ENCODE peak calls at places on chromosomes 7 and 10, in seven cellular contexts. G, H, E, Q, J, Y and K are unnamed samples.

GRCh38 chr7:28649189-28649588 is 236.9 kb downstream of the CREB5 start:
- DNase-seq in G (no peak), H (no peak), E (no peak), Q (no peak), J (no peak), Y (no peak), K (no peak)

GRCh38 chr7:77734590-77735421 is 38.5 kb downstream of the RSBN1L start:
- DNase-seq in G (no peak), H (no peak), E (no peak), Q (no peak), J (no peak), Y (no peak), K (no peak)

GRCh38 chr7:1856966-1857441 is 186.9 kb downstream of the ELFN1 start:
- DNase-seq in G (no peak), H (no peak), E (no peak), Q (no peak), J (no peak), Y (no peak), K (no peak)

GRCh38 chr10:48880016-48880705 is 59.5 kb downstream of the LRRC18 start:
- DNase-seq in G (no peak), H (no peak), E (no peak), Q (no peak), J (peak; percentile 18), Y (no peak), K (no peak)

GRCh38 chr10:21531164-21531563 is 2.9 kb upstream of the MLLT10 start:
- DNase-seq in G (no peak), H (no peak), E (peak; percentile 68), Q (peak; percentile 30), J (no peak), Y (no peak), K (no peak)

GRCh38 chr7:24764972-24765744 is 7.9 kb upstream of the GSDME start:
- DNase-seq in G (no peak), H (no peak), E (no peak), Q (no peak), J (no peak), Y (no peak), K (no peak)

GRCh38 chr7:81715984-81716588 is 53.8 kb downstream of the HGF start:
- DNase-seq in G (peak; percentile 11), H (no peak), E (peak; percentile 43), Q (peak; percentile 59), J (peak; percentile 26), Y (no peak), K (no peak)

GRCh38 chr7:5429857-5430611 is 6.4 kb upstream of the TNRC18 start:
- DNase-seq in G (no peak), H (peak; percentile 56), E (peak; percentile 79), Q (peak; percentile 65), J (peak; percentile 53), Y (peak; percentile 38), K (no peak)

GRCh38 chr7:11026452-11027359 is 53.0 kb downstream of the PHF14 start:
- DNase-seq in G (no peak), H (no peak), E (no peak), Q (no peak), J (no peak), Y (no peak), K (no peak)

GRCh38 chr7:74092321-74092963 is 8.8 kb downstream of the LIMK1 start:
- DNase-seq in G (no peak), H (peak; percentile 64), E (no peak), Q (no peak), J (peak; percentile 55), Y (no peak), K (no peak)

GRCh38 chr10:88820990-88821389 is 18.5 kb downstream of the LIPM start:
- DNase-seq in G (no peak), H (no peak), E (peak; percentile 90), Q (peak; percentile 39), J (no peak), Y (no peak), K (no peak)

GRCh38 chr10:69826094-69826493 is 24.4 kb downstream of the COL13A1 start:
- DNase-seq in G (no peak), H (no peak), E (no peak), Q (no peak), J (no peak), Y (no peak), K (no peak)

GRCh38 chr10:83585686-83586085 is 553.6 kb upstream of the GHITM start:
- DNase-seq in G (no peak), H (no peak), E (no peak), Q (no peak), J (no peak), Y (no peak), K (no peak)

GRCh38 chr10:45404770-45405120 is 30.7 kb downstream of the ALOX5 start:
- DNase-seq in G (no peak), H (no peak), E (no peak), Q (no peak), J (no peak), Y (no peak), K (no peak)

GRCh38 chr10:103273026-103273425 is 3.9 kb upstream of the INA start:
- DNase-seq in G (no peak), H (no peak), E (peak; percentile 99), Q (peak; percentile 100), J (no peak), Y (no peak), K (no peak)

GRCh38 chr7:30366606-30367005 is 82.2 kb downstream of the ZNRF2 start:
- DNase-seq in G (no peak), H (no peak), E (peak; percentile 50), Q (peak; percentile 41), J (no peak), Y (no peak), K (no peak)

GRCh38 chr10:17742918-17743317 is 9.1 kb upstream of the TMEM236 start:
- DNase-seq in G (peak; percentile 47), H (peak; percentile 45), E (peak; percentile 68), Q (peak; percentile 67), J (peak; percentile 52), Y (peak; percentile 72), K (peak; percentile 37)

GRCh38 chr7:16189026-16189715 is 232.2 kb downstream of the CRPPA start:
- DNase-seq in G (no peak), H (no peak), E (peak; percentile 49), Q (no peak), J (no peak), Y (no peak), K (no peak)

GRCh38 chr7:23016345-23017253 is 2.7 kb upstream of the HYCC1 start:
- DNase-seq in G (no peak), H (no peak), E (no peak), Q (no peak), J (no peak), Y (no peak), K (no peak)

GRCh38 chr10:63675171-63675570 is 154.0 kb downstream of the REEP3 start:
- DNase-seq in G (no peak), H (no peak), E (peak; percentile 46), Q (no peak), J (no peak), Y (no peak), K (no peak)

GRCh38 chr7:38451840-38452239 is 178.4 kb upstream of the TARP start:
- DNase-seq in G (no peak), H (no peak), E (peak; percentile 76), Q (peak; percentile 43), J (peak; percentile 49), Y (no peak), K (no peak)

GRCh38 chr7:4745971-4746919 is 29.2 kb upstream of the AP5Z1 start:
- DNase-seq in G (no peak), H (no peak), E (peak; percentile 82), Q (peak; percentile 75), J (no peak), Y (peak; percentile 30), K (no peak)

GRCh38 chr10:60816624-60817023 is 38.3 kb downstream of the CDK1 start:
- DNase-seq in G (peak; percentile 65), H (no peak), E (peak; percentile 93), Q (peak; percentile 83), J (peak; percentile 81), Y (peak; percentile 28), K (peak; percentile 12)

GRCh38 chr7:16998481-16999051 is 116.8 kb upstream of the AGR3 start:
- DNase-seq in G (no peak), H (no peak), E (no peak), Q (no peak), J (no peak), Y (no peak), K (no peak)

GRCh38 chr7:80775972-80776371 is 137.5 kb downstream of the CD36 start:
- DNase-seq in G (no peak), H (no peak), E (no peak), Q (no peak), J (no peak), Y (no peak), K (no peak)

GRCh38 chr10:79449181-79450146 is 4.0 kb upstream of the ZCCHC24 start:
- DNase-seq in G (no peak), H (no peak), E (no peak), Q (no peak), J (peak; percentile 28), Y (no peak), K (no peak)